ENCODE peak calls at places on chromosomes 3 and 15, in seven cellular contexts. C is colonic mucosa, A is kidney, X is GM23248, G is SK-N-SH, B is neuronal stem cell, N is mammary epithelial cell. L is an unnamed sample.

GRCh38 chr3:85835857-85836470 is 877.2 kb downstream of the CADM2 start:
- DNase-seq in C (no peak), A (no peak), X (no peak), G (no peak), B (no peak), N (no peak), L (no peak)

GRCh38 chr15:74265046-74265639 is 29.0 kb downstream of the CCDC33 start:
- DNase-seq in C (no peak), A (peak; percentile 47), X (peak; percentile 51), G (no peak), B (peak; percentile 87), N (no peak), L (peak; percentile 93)

GRCh38 chr3:128281461-128282367 is 128.4 kb downstream of the EEFSEC start:
- DNase-seq in C (no peak), A (peak; percentile 29), X (no peak), G (no peak), B (no peak), N (no peak), L (peak; percentile 56)

GRCh38 chr15:98155356-98155755 is 194.9 kb downstream of the ARRDC4 start:
- DNase-seq in C (no peak), A (no peak), X (peak; percentile 72), G (no peak), B (no peak), N (peak; percentile 66), L (no peak)

GRCh38 chr3:194087995-194088841 is 47.7 kb upstream of the HES1 start:
- DNase-seq in C (no peak), A (no peak), X (no peak), G (no peak), B (no peak), N (no peak), L (no peak)

GRCh38 chr3:171867976-171868375 is 24.8 kb downstream of the TMEM212 start:
- DNase-seq in C (no peak), A (no peak), X (peak; percentile 27), G (no peak), B (no peak), N (no peak), L (peak; percentile 46)

GRCh38 chr15:100671858-100672543 is 69.6 kb downstream of the ASB7 start:
- DNase-seq in C (no peak), A (no peak), X (peak; percentile 68), G (peak; percentile 85), B (no peak), N (peak; percentile 49), L (peak; percentile 76)

GRCh38 chr15:29819979-29820801 is 2.1 kb downstream of the TJP1 start:
- DNase-seq in C (no peak), A (no peak), X (no peak), G (no peak), B (no peak), N (no peak), L (no peak)

GRCh38 chr15:29034593-29035364 is 149.0 kb downstream of the APBA2 start:
- DNase-seq in C (no peak), A (no peak), X (no peak), G (no peak), B (no peak), N (no peak), L (peak; percentile 81)

GRCh38 chr3:63051920-63052319 is 176.7 kb upstream of the CADPS start:
- DNase-seq in C (peak; percentile 58), A (no peak), X (peak; percentile 81), G (no peak), B (peak; percentile 5), N (no peak), L (peak; percentile 57)

GRCh38 chr3:98136631-98137030 is 6.1 kb downstream of the OR5H1 start:
- DNase-seq in C (no peak), A (no peak), X (no peak), G (no peak), B (no peak), N (no peak), L (no peak)

GRCh38 chr3:8629151-8630021 is 15.2 kb downstream of the SSUH2 start:
- DNase-seq in C (peak; percentile 82), A (peak; percentile 94), X (peak; percentile 99), G (no peak), B (no peak), N (peak; percentile 95), L (no peak)

GRCh38 chr15:96896766-96897165 is 566.3 kb downstream of the NR2F2 start:
- DNase-seq in C (no peak), A (no peak), X (no peak), G (no peak), B (no peak), N (no peak), L (no peak)

DNA sequence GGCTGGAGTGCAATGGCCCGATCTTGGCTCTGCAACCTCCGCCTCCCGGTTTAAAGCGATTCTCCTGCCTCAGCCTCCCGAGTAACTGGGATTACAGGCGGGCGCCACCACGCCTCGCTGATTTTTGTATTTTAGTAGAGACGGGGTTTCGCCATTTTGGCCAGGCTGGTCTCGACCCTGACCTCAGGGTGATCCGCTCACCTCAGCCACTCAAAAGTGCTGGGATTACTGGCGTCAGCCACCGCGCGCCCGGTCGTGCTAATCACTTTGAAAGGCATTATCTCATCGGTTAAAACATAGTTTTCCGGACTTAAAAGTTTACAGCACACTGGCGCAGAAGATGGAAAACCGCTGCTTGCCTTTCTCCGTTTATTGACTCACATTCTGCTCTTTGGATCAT is 27.6 kb upstream of the MTHFS start:
- DNase-seq in C (no peak), A (no peak), X (no peak), G (no peak), B (no peak), N (no peak), L (no peak)
- H3K27ac ChIP-seq in C (peak overlapping the region; percentile 100), A (no peak overlapping the region), X (peak overlapping the region; percentile 69), G (peak overlapping the region; percentile 88), B (no peak overlapping the region), N (peak overlapping the region; percentile 73), L (no peak overlapping the region)

DNA sequence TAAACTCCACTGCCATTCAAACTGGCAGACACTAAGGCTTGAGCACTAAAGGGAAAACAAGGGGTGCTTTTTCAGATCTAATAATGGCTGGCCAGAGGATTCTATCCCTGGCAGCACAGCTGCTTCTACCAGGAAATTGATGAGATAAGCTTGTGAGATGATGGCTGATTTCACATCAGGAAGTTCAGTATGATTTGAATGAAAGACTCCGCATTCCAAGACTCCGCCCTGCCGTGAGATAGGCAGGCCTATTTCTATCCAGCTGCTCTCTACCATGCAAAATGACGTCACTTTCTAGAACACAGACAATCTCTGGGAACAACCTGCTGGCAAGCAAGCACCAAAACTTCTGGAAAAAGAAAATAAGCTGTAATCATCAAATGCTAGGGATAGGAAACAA is 171.8 kb downstream of the WDR76 start:
- DNase-seq in C (peak; percentile 55), A (no peak), X (peak; percentile 58), G (peak; percentile 37), B (no peak), N (no peak), L (no peak)
- H3K4me3 ChIP-seq in C (no peak overlapping the region), A (no peak overlapping the region), X (no peak overlapping the region), G (no peak overlapping the region), B (no peak overlapping the region), N (no peak overlapping the region), L (no peak overlapping the region)

GRCh38 chr3:174541708-174542107 is 317.4 kb upstream of the NAALADL2 start:
- DNase-seq in C (no peak), A (no peak), X (peak; percentile 72), G (no peak), B (no peak), N (no peak), L (no peak)

GRCh38 chr3:174538116-174538515 is 321.0 kb upstream of the NAALADL2 start:
- DNase-seq in C (no peak), A (no peak), X (no peak), G (no peak), B (no peak), N (no peak), L (no peak)

GRCh38 chr3:174540081-174540480 is 319.1 kb upstream of the NAALADL2 start:
- DNase-seq in C (no peak), A (no peak), X (no peak), G (no peak), B (no peak), N (no peak), L (peak; percentile 82)

GRCh38 chr3:174536319-174536718 is 322.8 kb upstream of the NAALADL2 start:
- DNase-seq in C (no peak), A (no peak), X (no peak), G (no peak), B (no peak), N (no peak), L (no peak)

GRCh38 chr3:174540536-174540935 is 318.6 kb upstream of the NAALADL2 start:
- DNase-seq in C (no peak), A (no peak), X (no peak), G (no peak), B (no peak), N (no peak), L (no peak)
- H3K9ac ChIP-seq in C (no peak overlapping the region), A (no peak overlapping the region), X (no peak overlapping the region), G (no peak overlapping the region), B (no peak overlapping the region), N (no peak overlapping the region), L (no peak overlapping the region)

GRCh38 chr3:197458906-197459470 is 96.8 kb downstream of the BDH1 start:
- DNase-seq in C (peak; percentile 66), A (no peak), X (no peak), G (no peak), B (no peak), N (no peak), L (no peak)

GRCh38 chr3:197460002-197460401 is 95.8 kb downstream of the BDH1 start:
- DNase-seq in C (no peak), A (no peak), X (no peak), G (no peak), B (no peak), N (no peak), L (no peak)

GRCh38 chr3:197454014-197454413 is 101.8 kb downstream of the BDH1 start:
- DNase-seq in C (no peak), A (no peak), X (peak; percentile 36), G (peak; percentile 50), B (no peak), N (no peak), L (no peak)

GRCh38 chr3:197458179-197458707 is 97.5 kb downstream of the BDH1 start:
- DNase-seq in C (peak; percentile 66), A (no peak), X (no peak), G (peak; percentile 58), B (no peak), N (peak; percentile 32), L (peak; percentile 78)

DNA sequence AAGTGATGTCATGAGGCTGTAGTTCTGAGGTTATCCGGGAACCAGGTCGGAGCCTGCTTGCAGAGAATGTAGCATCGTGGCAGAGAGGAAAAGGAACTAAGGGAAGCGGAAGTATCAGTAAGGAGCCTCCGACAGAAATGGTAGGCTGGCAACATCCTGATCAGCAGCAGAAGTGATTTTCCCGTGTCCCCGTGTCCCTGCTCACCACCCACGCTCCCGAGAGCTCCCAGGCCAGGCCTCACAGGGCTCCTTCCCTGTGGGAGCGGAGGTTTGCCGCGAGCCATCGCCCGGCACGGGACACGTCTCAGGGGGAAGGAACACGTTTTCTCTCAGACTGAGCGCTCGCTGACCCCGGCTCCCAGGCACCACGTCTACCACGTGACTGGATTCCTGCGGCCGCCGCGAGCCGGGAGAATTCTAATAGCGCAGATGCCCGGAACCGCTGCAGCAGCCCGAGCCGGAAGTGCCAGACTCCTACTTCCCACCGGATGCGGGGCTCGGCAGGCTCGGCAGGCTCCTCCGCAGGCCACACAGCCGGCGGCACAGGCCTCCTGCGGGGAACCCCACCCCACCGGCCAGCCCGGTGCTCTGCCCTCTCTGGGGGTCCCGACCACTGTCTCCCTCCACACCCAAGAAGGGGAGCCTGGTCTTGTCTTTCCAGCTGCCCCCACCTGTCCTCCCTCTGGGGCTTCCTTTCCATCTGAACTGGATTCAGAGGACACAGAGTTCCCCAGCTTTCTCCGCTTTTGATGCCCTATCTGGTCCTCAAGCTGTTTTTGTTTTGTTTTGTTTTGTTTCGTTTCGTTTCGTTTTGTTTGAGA is 99.3 kb downstream of the BDH1 start:
- DNase-seq in C (peak; percentile 83), A (peak; percentile 97), X (peak; percentile 92), G (no peak), B (peak; percentile 53), N (peak; percentile 73), L (peak; percentile 92)
- H3K27ac ChIP-seq in C (peak overlapping the region; percentile 67), A (peak overlapping the region; percentile 77), X (peak overlapping the region; percentile 32), G (no peak overlapping the region), B (peak overlapping the region; percentile 22), N (peak overlapping the region; percentile 23), L (no peak overlapping the region)